ENCODE peak calls at places on chromosomes 12 and 14, in six cellular contexts. O is lower leg skin, R is choroid plexus epithelial cell, Y is AG09309, P is prostate gland, M is dorsolateral prefrontal cortex. G is an unnamed sample.
A peak's percentile ranks its signal among the peaks of the same experiment; 100 is the strongest.

GRCh38 chr14:56173360-56173922 is 55.2 kb downstream of the PELI2 start:
- DNase-seq in Y (no peak), M (no peak), O (no peak), R (peak; percentile 13), P (no peak), G (no peak)

GRCh38 chr12:9711664-9712063 is 21.2 kb downstream of the CLECL1 start:
- DNase-seq in P (no peak), O (no peak), R (peak; percentile 58), M (no peak), Y (no peak), G (no peak)

GRCh38 chr12:45725631-45726593 is 3.6 kb upstream of the ARID2 start:
- DNase-seq in M (no peak), O (no peak), R (peak; percentile 65), Y (no peak), P (no peak), G (peak; percentile 63)

GRCh38 chr12:74660442-74660841 is 122.8 kb downstream of the ATXN7L3B start:
- DNase-seq in P (no peak), R (no peak), M (no peak), Y (no peak), O (no peak), G (no peak)

GRCh38 chr12:54425696-54426095 is 6.6 kb upstream of the ITGA5 start:
- DNase-seq in O (no peak), M (no peak), Y (no peak), R (no peak), P (no peak), G (no peak)

GRCh38 chr14:31357279-31357678 is 63.1 kb downstream of the HEATR5A start:
- DNase-seq in Y (no peak), R (no peak), P (no peak), M (no peak), O (no peak), G (no peak)

GRCh38 chr14:44505588-44505987 is 1.5 kb downstream of the FSCB start:
- DNase-seq in R (no peak), O (no peak), P (no peak), Y (no peak), M (no peak), G (no peak)

GRCh38 chr14:59787045-59787674 is 83.4 kb downstream of the RTN1 start:
- DNase-seq in Y (no peak), R (peak; percentile 54), O (no peak), P (no peak), M (no peak), G (no peak)

GRCh38 chr14:101367421-101368261 is 193.7 kb upstream of the DIO3 start:
- DNase-seq in Y (no peak), R (no peak), O (no peak), P (no peak), M (no peak), G (no peak)

GRCh38 chr14:101581806-101582205 is 20.5 kb downstream of the DIO3 start:
- DNase-seq in Y (no peak), P (no peak), M (no peak), O (no peak), R (no peak), G (no peak)

GRCh38 chr12:1186298-1186697 is 195.3 kb downstream of the ERC1 start:
- DNase-seq in M (no peak), P (no peak), Y (no peak), O (no peak), R (no peak), G (no peak)

GRCh38 chr12:27966870-27967269 is 5.7 kb downstream of the PTHLH start:
- DNase-seq in R (peak; percentile 99), M (no peak), P (no peak), Y (peak; percentile 91), O (no peak), G (peak; percentile 93)

GRCh38 chr12:24244231-24244630 is 294.8 kb upstream of the SOX5 start:
- DNase-seq in M (no peak), R (no peak), P (no peak), Y (no peak), O (no peak), G (no peak)

GRCh38 chr12:30414507-30414906 is 281.2 kb downstream of the IPO8 start:
- DNase-seq in R (no peak), P (no peak), Y (no peak), M (no peak), O (no peak), G (no peak)
- TF ChIP-seq CTCF in R (no peak), P (no peak), Y (no peak), M (no peak), O (no peak), G (no peak)

GRCh38 chr12:92866418-92866817 is 62.7 kb downstream of the EEA1 start:
- DNase-seq in R (no peak), P (no peak), Y (no peak), M (no peak), O (no peak), G (no peak)

DNA sequence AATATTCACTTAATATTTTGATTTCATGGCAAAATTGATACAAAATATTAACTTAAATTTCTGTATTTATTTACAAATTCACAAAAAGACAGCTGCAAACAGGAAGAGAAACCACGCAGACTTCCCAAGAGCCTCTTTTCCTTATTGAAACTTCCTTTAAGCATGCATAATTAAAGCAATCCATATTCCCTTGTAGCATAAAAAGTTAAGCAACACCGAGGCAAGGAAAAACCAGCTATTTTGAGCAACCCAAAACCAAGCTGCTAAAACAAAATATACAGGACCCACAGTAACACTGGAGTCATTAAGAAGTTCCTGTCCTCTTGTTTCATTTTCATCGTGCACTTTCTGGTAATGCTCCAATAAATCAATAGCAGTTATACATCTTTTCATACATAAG is 58.0 kb downstream of the EEA1 start:
- DNase-seq in R (no peak), Y (peak; percentile 5), P (no peak), O (no peak), M (no peak), G (no peak)
- TF ChIP-seq CTCF in R (no peak), Y (no peak), P (no peak), O (no peak), M (no peak), G (no peak)

GRCh38 chr12:93767524-93767863 is 90.3 kb downstream of the CRADD start:
- DNase-seq in P (no peak), R (no peak), M (no peak), O (no peak), Y (no peak), G (no peak)
- TF ChIP-seq CTCF in P (no peak), R (no peak), M (no peak), O (no peak), Y (no peak), G (no peak)

DNA sequence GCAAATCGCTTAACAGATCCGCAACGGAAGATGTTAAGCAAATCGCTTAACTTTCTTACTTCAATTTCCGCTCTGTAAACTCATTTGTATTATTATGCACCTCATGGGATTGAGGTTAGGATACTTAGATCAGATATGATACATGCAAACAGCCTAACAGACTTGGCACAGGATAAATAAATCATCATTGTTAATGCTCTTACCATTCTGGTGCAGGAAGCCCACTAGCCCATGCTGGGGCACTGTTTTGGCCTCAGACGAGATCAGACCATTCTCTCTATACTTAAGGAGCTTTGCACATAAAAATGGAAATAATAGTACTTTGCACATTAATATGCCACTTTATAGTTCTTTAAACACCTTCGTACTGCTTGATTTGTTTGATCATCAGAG is 445 bp downstream of the NCAPD2 start:
- DNase-seq in P (no peak), M (no peak), R (no peak), O (no peak), Y (no peak), G (no peak)
- TF ChIP-seq CTCF in P (no peak), M (no peak), R (peak; percentile 29), O (no peak), Y (no peak), G (no peak)

DNA sequence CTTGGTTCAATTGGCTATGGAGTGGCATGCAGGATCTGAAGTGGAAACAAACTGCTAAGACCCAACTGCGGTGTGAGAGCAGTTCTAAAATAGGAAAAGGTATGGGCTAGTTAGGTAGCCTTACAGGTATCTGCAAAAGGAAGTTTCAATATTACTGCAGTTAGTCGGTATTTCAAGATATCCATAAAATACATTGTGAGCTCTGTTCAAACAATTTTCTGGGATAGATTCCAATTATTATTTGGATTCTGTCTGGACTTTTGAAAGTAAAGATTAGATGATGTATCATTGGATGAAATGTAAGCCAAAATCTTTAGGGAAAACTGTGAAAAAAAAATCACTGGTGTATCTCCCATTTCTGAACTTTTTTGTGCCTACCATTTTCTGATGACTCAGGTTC is 621.6 kb downstream of the CCER1 start:
- DNase-seq in R (no peak), Y (no peak), M (no peak), P (no peak), O (no peak), G (no peak)
- TF ChIP-seq CTCF in R (no peak), Y (no peak), M (no peak), P (no peak), O (no peak), G (no peak)

GRCh38 chr12:89105243-89105642 is 247.1 kb downstream of the DUSP6 start:
- DNase-seq in M (no peak), R (no peak), P (no peak), Y (no peak), O (no peak), G (no peak)
- TF ChIP-seq CTCF in M (no peak), R (no peak), P (no peak), Y (no peak), O (no peak), G (no peak)

DNA sequence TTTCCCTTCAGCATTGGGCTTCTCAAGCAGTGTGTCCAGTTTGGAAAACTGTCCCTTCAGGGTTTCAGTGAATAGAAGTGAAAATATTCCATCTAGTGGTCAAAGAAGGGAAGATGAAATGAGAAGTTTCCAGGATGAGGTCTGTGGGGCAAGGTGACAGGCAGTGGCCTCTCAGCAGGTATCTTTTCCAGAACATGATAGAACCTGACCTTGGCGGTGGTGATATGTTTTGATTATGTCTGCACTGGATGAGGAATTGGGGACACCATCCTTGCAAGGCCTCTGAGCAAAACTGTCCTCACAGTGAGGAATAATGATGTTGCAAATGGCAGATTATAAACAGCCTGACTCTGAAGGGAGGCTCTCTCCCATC is 4.7 kb downstream of the GPX2 start:
- DNase-seq in P (no peak), Y (no peak), R (peak; percentile 32), M (no peak), O (no peak), G (peak; percentile 16)
- TF ChIP-seq CTCF in P (no peak), Y (peak; percentile 30), R (peak; percentile 43), M (no peak), O (no peak), G (peak; percentile 10)

DNA sequence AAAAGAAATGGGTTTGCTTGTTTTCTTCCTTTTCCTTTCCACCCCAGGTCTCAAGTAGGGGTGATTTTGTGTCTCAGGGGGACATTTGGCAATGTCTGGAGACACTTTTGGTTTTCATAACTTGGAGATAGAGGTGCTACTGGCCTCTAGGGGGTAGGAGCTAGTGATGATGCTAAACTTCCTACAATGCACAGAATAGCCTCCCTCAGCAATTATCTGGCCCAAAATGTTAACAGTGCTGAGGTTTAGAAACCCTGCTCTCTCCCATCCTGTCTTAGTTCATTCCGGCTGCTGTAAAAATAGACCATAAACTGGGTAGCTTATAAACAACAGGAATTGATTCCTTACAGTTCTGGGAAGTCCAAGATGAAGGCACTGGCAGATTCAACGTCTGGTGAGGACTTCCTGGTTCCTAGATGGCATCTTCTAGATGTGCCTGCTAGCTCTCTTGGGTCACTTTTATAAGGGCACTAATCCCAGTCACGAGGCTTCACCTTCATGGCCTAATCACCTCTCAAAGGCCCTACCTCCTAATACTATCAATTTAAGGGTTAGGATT is 7.4 kb upstream of the GAS2L3 start:
- DNase-seq in O (no peak), Y (no peak), M (no peak), R (no peak), P (no peak), G (no peak)
- TF ChIP-seq CTCF in O (no peak), Y (no peak), M (no peak), R (no peak), P (no peak), G (no peak)

GRCh38 chr12:128586630-128587029 is 237.1 kb downstream of the SLC15A4 start:
- DNase-seq in R (no peak), P (no peak), Y (no peak), M (no peak), O (no peak), G (no peak)
- TF ChIP-seq CTCF in R (no peak), P (no peak), Y (no peak), M (no peak), O (no peak), G (no peak)

G was measured in MCF 10A.